ENCODE peak calls at places on chromosomes 2 and 18, in four cellular contexts. One of them, this sample, is unnamed.

GRCh38 chr2:191501390-191502168 is 176.4 kb upstream of the NABP1 start:
- DNase-seq in heart left ventricle: no peak
- DNase-seq in tibial artery: no peak
- DNase-seq in right lobe of liver: no peak
- DNase-seq in this sample: no peak

GRCh38 chr18:33440011-33440383 is 524 bp downstream of the CCDC178 start:
- DNase-seq in heart left ventricle: peak
- DNase-seq in tibial artery: peak
- DNase-seq in right lobe of liver: peak
- DNase-seq in this sample: peak

GRCh38 chr18:79927597-79928562 is 23.6 kb downstream of the SLC66A2 start:
- DNase-seq in tibial artery: peak
- DNase-seq in heart left ventricle: no peak
- DNase-seq in right lobe of liver: peak
- DNase-seq in this sample: peak

GRCh38 chr2:232646726-232647125 is 13.3 kb downstream of the EFHD1 start:
- DNase-seq in heart left ventricle: no peak
- DNase-seq in tibial artery: no peak
- DNase-seq in right lobe of liver: no peak
- DNase-seq in this sample: no peak

GRCh38 chr2:108988076-108988795 is 784 bp downstream of the EDAR start:
- DNase-seq in tibial artery: no peak
- DNase-seq in heart left ventricle: no peak
- DNase-seq in right lobe of liver: peak
- DNase-seq in this sample: no peak

GRCh38 chr2:18976112-18976961 is 382.1 kb downstream of the OSR1 start:
- DNase-seq in right lobe of liver: no peak
- DNase-seq in heart left ventricle: no peak
- DNase-seq in tibial artery: peak
- DNase-seq in this sample: no peak

GRCh38 chr18:2223859-2224258 is 347.4 kb downstream of the METTL4 start:
- DNase-seq in heart left ventricle: peak
- DNase-seq in tibial artery: no peak
- DNase-seq in right lobe of liver: no peak
- DNase-seq in this sample: no peak

GRCh38 chr2:124081154-124081771 is 56.2 kb downstream of the CNTNAP5 start:
- DNase-seq in heart left ventricle: no peak
- DNase-seq in tibial artery: no peak
- DNase-seq in right lobe of liver: no peak
- DNase-seq in this sample: no peak

GRCh38 chr18:11607897-11608296 is 1.5 kb upstream of the SLC35G4 start:
- DNase-seq in right lobe of liver: no peak
- DNase-seq in heart left ventricle: no peak
- DNase-seq in tibial artery: no peak
- DNase-seq in this sample: no peak

GRCh38 chr2:175203621-175204496 is 22.3 kb upstream of the ATP5MC3 start:
- DNase-seq in tibial artery: peak
- DNase-seq in heart left ventricle: peak
- DNase-seq in right lobe of liver: peak
- DNase-seq in this sample: peak

GRCh38 chr2:194382221-194382620 is 1274.8 kb upstream of the SLC39A10 start:
- DNase-seq in right lobe of liver: no peak
- DNase-seq in heart left ventricle: no peak
- DNase-seq in tibial artery: no peak
- DNase-seq in this sample: no peak

GRCh38 chr2:40824269-40824668 is 372.4 kb upstream of the SLC8A1 start:
- DNase-seq in heart left ventricle: no peak
- DNase-seq in tibial artery: no peak
- DNase-seq in right lobe of liver: no peak
- DNase-seq in this sample: no peak

GRCh38 chr2:159939946-159940345 is 122.5 kb downstream of the PLA2R1 start:
- DNase-seq in tibial artery: no peak
- DNase-seq in heart left ventricle: no peak
- DNase-seq in right lobe of liver: no peak
- DNase-seq in this sample: no peak

GRCh38 chr18:22378672-22379282 is 38.9 kb downstream of the CTAGE1 start:
- DNase-seq in heart left ventricle: peak
- DNase-seq in tibial artery: peak
- DNase-seq in right lobe of liver: peak
- DNase-seq in this sample: no peak

GRCh38 chr18:37717098-37717497 is 151.5 kb upstream of the CELF4 start:
- DNase-seq in tibial artery: no peak
- DNase-seq in heart left ventricle: no peak
- DNase-seq in right lobe of liver: no peak
- DNase-seq in this sample: no peak

GRCh38 chr18:72460210-72460680 is 83.9 kb downstream of the CBLN2 start:
- DNase-seq in right lobe of liver: no peak
- DNase-seq in tibial artery: no peak
- DNase-seq in heart left ventricle: no peak
- DNase-seq in this sample: peak

GRCh38 chr18:79517322-79517721 is 121.6 kb downstream of the NFATC1 start:
- DNase-seq in tibial artery: no peak
- DNase-seq in right lobe of liver: no peak
- DNase-seq in heart left ventricle: no peak
- DNase-seq in this sample: no peak

GRCh38 chr2:54864727-54865126 is 141.3 kb downstream of the EML6 start:
- DNase-seq in tibial artery: no peak
- DNase-seq in heart left ventricle: no peak
- DNase-seq in right lobe of liver: no peak
- DNase-seq in this sample: no peak

GRCh38 chr2:223976635-223977226 is 19.5 kb downstream of the MRPL44 start:
- DNase-seq in tibial artery: no peak
- DNase-seq in right lobe of liver: no peak
- DNase-seq in heart left ventricle: no peak
- DNase-seq in this sample: no peak

GRCh38 chr18:70450658-70451253 is 161.9 kb downstream of the SOCS6 start:
- DNase-seq in right lobe of liver: no peak
- DNase-seq in heart left ventricle: no peak
- DNase-seq in tibial artery: no peak
- DNase-seq in this sample: no peak

GRCh38 chr2:36658277-36658748 is 38.2 kb upstream of the VIT start:
- DNase-seq in right lobe of liver: no peak
- DNase-seq in heart left ventricle: no peak
- DNase-seq in tibial artery: no peak
- DNase-seq in this sample: no peak

GRCh38 chr2:85394976-85395375 is 15.2 kb downstream of the CAPG start:
- DNase-seq in right lobe of liver: peak
- DNase-seq in heart left ventricle: no peak
- DNase-seq in tibial artery: no peak
- DNase-seq in this sample: no peak

GRCh38 chr2:202171246-202171833 is 67.1 kb downstream of the SUMO1 start:
- DNase-seq in heart left ventricle: no peak
- DNase-seq in tibial artery: no peak
- DNase-seq in right lobe of liver: no peak
- DNase-seq in this sample: no peak

GRCh38 chr2:75277111-75277510 is 77.8 kb upstream of the TACR1 start:
- DNase-seq in heart left ventricle: no peak
- DNase-seq in right lobe of liver: no peak
- DNase-seq in tibial artery: no peak
- DNase-seq in this sample: no peak

GRCh38 chr2:241356871-241357260 is 781 bp downstream of the FARP2 start:
- DNase-seq in right lobe of liver: no peak
- DNase-seq in heart left ventricle: no peak
- DNase-seq in tibial artery: no peak
- DNase-seq in this sample: no peak

GRCh38 chr2:241358470-241358869 is 2.4 kb downstream of the FARP2 start:
- DNase-seq in heart left ventricle: no peak
- DNase-seq in right lobe of liver: no peak
- DNase-seq in tibial artery: no peak
- DNase-seq in this sample: no peak

GRCh38 chr2:241355983-241356870 is at the start of gene FARP2:
- DNase-seq in heart left ventricle: peak
- DNase-seq in tibial artery: peak
- DNase-seq in right lobe of liver: peak
- DNase-seq in this sample: peak

GRCh38 chr2:241359481-241360045 is 3.5 kb downstream of the FARP2 start:
- DNase-seq in tibial artery: no peak
- DNase-seq in right lobe of liver: no peak
- DNase-seq in heart left ventricle: no peak
- DNase-seq in this sample: no peak

GRCh38 chr2:241357531-241357930 is 1.4 kb downstream of the FARP2 start:
- DNase-seq in tibial artery: no peak
- DNase-seq in right lobe of liver: no peak
- DNase-seq in heart left ventricle: no peak
- DNase-seq in this sample: no peak
- H3K4me3 ChIP-seq in tibial artery: peak
- H3K4me3 ChIP-seq in right lobe of liver: peak
- H3K4me3 ChIP-seq in heart left ventricle: peak
- H3K4me3 ChIP-seq in this sample: no peak

GRCh38 chr2:217914078-217914477 is 88.7 kb downstream of the TNS1 start:
- DNase-seq in right lobe of liver: no peak
- DNase-seq in heart left ventricle: peak
- DNase-seq in tibial artery: no peak
- DNase-seq in this sample: no peak
- H3K27ac ChIP-seq in right lobe of liver: peak
- H3K27ac ChIP-seq in heart left ventricle: peak
- H3K27ac ChIP-seq in tibial artery: peak
- H3K27ac ChIP-seq in this sample: peak

DNA sequence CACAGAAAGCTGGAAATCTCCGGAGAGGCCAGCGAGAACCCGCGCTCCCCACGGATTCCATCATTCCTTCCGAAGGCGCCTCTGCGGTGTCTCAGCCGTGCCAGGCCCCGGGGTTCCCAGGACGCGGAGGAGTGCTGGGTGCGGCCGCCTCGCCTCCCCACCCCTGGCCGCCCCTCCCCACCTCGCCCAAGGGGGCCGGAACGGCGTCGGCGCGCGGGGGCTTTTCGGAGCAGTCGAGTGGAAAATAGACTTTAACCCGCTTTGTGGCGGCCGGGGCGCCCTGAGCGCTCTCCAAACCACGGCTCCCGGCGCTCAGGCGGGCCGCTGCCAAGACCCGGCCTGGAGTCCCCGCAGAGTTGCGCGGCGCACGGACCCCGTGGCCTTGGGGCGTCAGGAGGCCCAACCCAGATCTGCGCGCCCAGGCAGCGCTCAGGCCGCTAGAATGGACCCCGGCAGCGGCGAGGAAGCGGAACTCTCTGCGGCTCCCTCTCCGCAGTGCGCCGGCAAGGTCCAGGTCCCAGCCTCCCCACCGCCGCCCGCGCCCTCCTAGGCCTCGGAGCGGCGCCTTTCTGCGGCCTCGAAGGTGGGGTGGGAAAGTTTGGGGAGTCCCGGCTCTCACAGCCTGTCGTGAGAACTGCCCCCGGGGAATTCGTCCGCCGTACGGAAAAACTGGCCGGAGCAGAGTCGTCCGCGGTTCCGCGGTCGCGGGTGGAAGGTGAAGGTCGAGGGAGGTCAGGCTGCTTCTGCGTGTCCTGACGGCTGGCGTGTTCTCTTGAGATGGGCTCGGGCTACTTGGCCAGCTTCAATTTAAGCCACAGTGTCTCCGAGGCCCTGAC is 1.2 kb upstream of the EMX1 start:
- DNase-seq in tibial artery: no peak
- DNase-seq in right lobe of liver: peak
- DNase-seq in heart left ventricle: no peak
- DNase-seq in this sample: no peak
- H3K4me3 ChIP-seq in tibial artery: peak
- H3K4me3 ChIP-seq in right lobe of liver: peak
- H3K4me3 ChIP-seq in heart left ventricle: peak
- H3K4me3 ChIP-seq in this sample: peak

DNA sequence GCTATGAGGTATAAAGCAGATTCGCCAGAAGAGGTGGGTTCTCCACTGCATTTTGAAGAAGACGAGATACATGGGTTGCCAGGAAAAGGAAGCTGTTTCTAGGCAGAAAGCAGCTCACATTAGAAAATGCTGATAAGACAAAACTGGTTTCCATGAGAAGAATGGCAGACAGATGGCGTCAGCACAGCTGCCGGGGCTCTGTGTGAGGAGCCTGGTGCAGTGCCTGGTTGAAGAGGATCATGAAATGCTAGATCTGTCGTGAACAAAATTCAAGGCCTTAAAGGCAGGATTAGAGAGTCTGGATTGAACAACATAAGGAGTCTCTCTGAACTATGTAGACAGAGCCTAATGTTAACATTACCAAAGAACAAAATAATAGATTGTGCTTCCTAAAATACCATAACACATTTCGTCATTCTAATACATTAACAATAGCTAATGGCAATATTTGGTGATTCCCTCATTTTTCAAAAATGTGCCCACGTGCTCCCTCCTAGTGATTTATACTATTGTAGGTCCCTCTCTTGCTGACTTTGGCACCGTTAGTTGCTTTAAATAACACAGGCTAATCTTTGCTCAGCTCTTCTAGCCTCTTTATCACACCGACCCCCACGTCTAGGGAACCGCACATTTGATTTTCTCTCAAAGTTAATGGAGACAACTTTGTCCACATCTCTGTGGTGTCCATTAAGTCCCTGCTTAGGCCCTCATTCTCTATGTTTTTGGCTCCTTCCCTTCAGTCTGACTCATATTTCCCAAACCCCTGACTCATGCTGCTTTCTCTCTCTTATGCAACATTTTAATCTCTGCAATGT is 38.2 kb downstream of the EFEMP1 start:
- DNase-seq in heart left ventricle: peak
- DNase-seq in right lobe of liver: no peak
- DNase-seq in tibial artery: no peak
- DNase-seq in this sample: no peak
- H3K27ac ChIP-seq in heart left ventricle: peak
- H3K27ac ChIP-seq in right lobe of liver: peak
- H3K27ac ChIP-seq in tibial artery: peak
- H3K27ac ChIP-seq in this sample: no peak